ENCODE peak calls at places on chromosomes 13 and 19, in nine cellular contexts. B is MM.1S, E is cardiac muscle cell, C is fibroblast of lung, P is dorsolateral prefrontal cortex, X is bronchial epithelial cell, H is body of pancreas, M is mammary epithelial cell, Y is PC-9. Q is an unnamed sample.
A peak's percentile ranks its signal among the peaks of the same experiment; 100 is the strongest.

GRCh38 chr19:31285744-31286143 is 63.5 kb downstream of the TSHZ3 start:
- DNase-seq in B (no peak), Y (no peak), H (no peak), E (no peak), M (no peak), P (no peak), C (peak; percentile 62), X (no peak), Q (no peak)

GRCh38 chr13:98766716-98767115 is 14.2 kb upstream of the SLC15A1 start:
- DNase-seq in Y (no peak), M (no peak), H (no peak), X (no peak), B (no peak), P (no peak), C (no peak), E (no peak), Q (no peak)

GRCh38 chr13:114131581-114132418 is 623 bp downstream of the RASA3 start:
- DNase-seq in P (no peak), Y (no peak), X (no peak), B (no peak), E (peak; percentile 49), C (peak; percentile 31), H (no peak), M (peak; percentile 43), Q (no peak)

GRCh38 chr13:67235265-67235664 is 5.1 kb upstream of the PCDH9 start:
- DNase-seq in P (no peak), M (no peak), C (no peak), B (no peak), Y (no peak), H (no peak), E (no peak), X (no peak), Q (no peak)

GRCh38 chr13:36750461-36750860 is 68.6 kb upstream of the RFXAP start:
- DNase-seq in P (no peak), B (no peak), H (no peak), C (no peak), M (no peak), Y (no peak), E (no peak), X (no peak), Q (no peak)

GRCh38 chr19:11012507-11012906 is 51.7 kb downstream of the SMARCA4 start:
- DNase-seq in X (no peak), H (no peak), Y (no peak), C (no peak), B (no peak), E (no peak), M (no peak), P (no peak), Q (no peak)

GRCh38 chr19:38759590-38760003 is 13.7 kb downstream of the LGALS7 start:
- DNase-seq in P (peak; percentile 8), H (peak; percentile 66), B (no peak), X (no peak), C (no peak), M (no peak), Y (no peak), E (no peak), Q (no peak)

GRCh38 chr19:34960103-34960805 is 3.8 kb downstream of the ZNF792 start:
- DNase-seq in X (peak; percentile 10), P (no peak), Y (peak; percentile 57), B (no peak), C (no peak), H (no peak), M (peak; percentile 17), E (no peak), Q (peak; percentile 60)

GRCh38 chr13:53068841-53069520 is 40.4 kb downstream of the OLFM4 start:
- DNase-seq in M (no peak), Y (no peak), P (no peak), C (no peak), H (no peak), X (no peak), E (no peak), B (no peak), Q (no peak)

GRCh38 chr19:9883231-9883758 is 48.2 kb downstream of the PIN1 start:
- DNase-seq in H (no peak), E (no peak), C (no peak), B (no peak), Y (peak; percentile 73), M (peak; percentile 55), X (peak; percentile 46), P (peak; percentile 60), Q (no peak)

GRCh38 chr19:30719991-30720329 is 347.8 kb downstream of the ZNF536 start:
- DNase-seq in X (no peak), C (peak; percentile 12), H (peak; percentile 42), M (peak; percentile 29), B (no peak), P (no peak), Y (no peak), E (no peak), Q (no peak)

GRCh38 chr13:26019881-26020535 is 31.8 kb downstream of the SHISA2 start:
- DNase-seq in M (no peak), H (no peak), X (peak; percentile 81), Y (peak; percentile 68), B (no peak), C (peak; percentile 74), P (no peak), E (no peak), Q (no peak)

GRCh38 chr13:114067381-114067885 is 65.0 kb downstream of the RASA3 start:
- DNase-seq in M (peak; percentile 40), P (no peak), B (peak; percentile 95), E (no peak), C (peak; percentile 55), H (no peak), Y (no peak), X (no peak), Q (no peak)

GRCh38 chr13:74000906-74001305 is 133.3 kb downstream of the KLF12 start:
- DNase-seq in M (no peak), X (no peak), H (no peak), Y (no peak), B (no peak), C (no peak), E (no peak), P (no peak), Q (no peak)

GRCh38 chr13:45412274-45413049 is 5.7 kb downstream of the SLC25A30 start:
- DNase-seq in H (no peak), P (no peak), Y (no peak), M (no peak), E (no peak), C (peak; percentile 62), X (peak; percentile 24), B (no peak), Q (peak; percentile 13)

GRCh38 chr19:54096642-54097106 is 3.9 kb downstream of the OSCAR start:
- DNase-seq in H (no peak), Y (no peak), B (no peak), X (peak; percentile 20), P (no peak), C (peak; percentile 41), E (no peak), M (peak; percentile 25), Q (no peak)
- TF ChIP-seq CTCF in H (no peak), Y (no peak), B (no peak), X (peak; percentile 21), P (no peak), C (peak; percentile 45), E (peak; percentile 41), M (no peak), Q (peak; percentile 25)

DNA sequence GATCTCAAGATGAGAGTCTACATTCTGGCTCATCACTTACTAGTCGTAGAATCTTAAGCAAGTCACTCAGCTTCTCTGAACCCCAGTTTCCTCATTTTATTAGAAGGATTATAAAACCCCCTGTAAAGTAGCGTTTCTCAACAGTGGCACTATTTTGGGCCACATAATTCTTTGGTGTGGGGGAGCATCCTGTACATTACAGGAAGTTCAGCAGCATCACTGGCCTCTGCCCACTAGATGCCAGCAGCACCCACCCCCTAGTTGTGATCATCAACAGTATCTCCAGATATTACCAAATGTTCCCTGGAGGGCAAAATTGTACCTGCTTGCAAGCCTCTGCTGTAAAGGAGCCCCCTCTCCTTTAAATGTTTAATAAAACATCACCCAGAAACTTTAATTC is 22.6 kb downstream of the STARD13 start:
- DNase-seq in M (no peak), C (no peak), P (no peak), X (no peak), E (no peak), B (no peak), H (no peak), Y (no peak), Q (no peak)
- TF ChIP-seq CTCF in M (peak; percentile 20), C (no peak), P (no peak), X (no peak), E (peak; percentile 6), B (no peak), H (no peak), Y (no peak), Q (peak; percentile 30)

DNA sequence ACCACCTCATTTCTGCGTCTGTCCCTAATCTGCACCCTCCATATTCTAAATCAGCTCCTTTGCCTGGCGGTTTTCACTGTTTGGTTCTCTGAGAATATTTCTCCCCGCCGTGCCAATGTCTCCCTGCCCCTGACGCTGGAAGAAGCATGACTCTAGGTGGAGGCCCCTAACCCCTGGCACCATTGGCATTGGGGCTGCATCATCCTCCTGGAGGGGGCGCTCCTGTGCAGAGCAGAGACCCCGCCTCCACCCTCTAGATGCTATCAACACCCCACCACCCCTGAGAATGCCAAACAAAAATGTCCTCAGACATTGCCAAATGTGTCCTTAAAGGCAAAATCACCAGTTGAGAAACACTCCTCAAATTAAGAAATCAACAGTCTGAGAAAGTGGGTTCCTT is 6.5 kb downstream of the ZSCAN5B start:
- DNase-seq in E (no peak), X (no peak), C (no peak), Y (no peak), B (no peak), M (no peak), H (no peak), P (no peak), Q (no peak)
- TF ChIP-seq CTCF in E (no peak), X (no peak), C (no peak), Y (no peak), B (no peak), M (no peak), H (no peak), P (no peak), Q (no peak)

GRCh38 chr13:24684600-24684998 is 4.4 kb downstream of the ATP12A start:
- DNase-seq in P (no peak), E (no peak), H (no peak), C (no peak), M (peak; percentile 62), B (no peak), Y (no peak), X (no peak), Q (no peak)

GRCh38 chr13:24685314-24685713 is 5.1 kb downstream of the ATP12A start:
- DNase-seq in B (no peak), P (no peak), E (no peak), M (no peak), C (no peak), H (no peak), X (no peak), Y (no peak), Q (no peak)

GRCh38 chr13:24682353-24682752 is 2.1 kb downstream of the ATP12A start:
- DNase-seq in B (no peak), P (no peak), M (no peak), X (no peak), Y (no peak), H (no peak), C (no peak), E (no peak), Q (no peak)

GRCh38 chr13:24683370-24683769 is 3.2 kb downstream of the ATP12A start:
- DNase-seq in X (no peak), Y (no peak), E (no peak), M (no peak), C (no peak), P (no peak), H (no peak), B (no peak), Q (no peak)

GRCh38 chr13:24683833-24684599 is 3.8 kb downstream of the ATP12A start:
- DNase-seq in B (peak; percentile 27), Y (no peak), E (peak; percentile 80), M (peak; percentile 30), P (peak; percentile 62), H (peak; percentile 79), X (peak; percentile 15), C (peak; percentile 27), Q (no peak)
- TF ChIP-seq CTCF in B (peak; percentile 60), Y (peak; percentile 90), E (peak; percentile 78), M (peak; percentile 49), P (peak; percentile 86), H (peak; percentile 81), X (peak; percentile 86), C (peak; percentile 74), Q (peak; percentile 66)

Q was measured in osteocyte.